ENCODE peak calls at places on chromosomes 12 and 14, in four cellular contexts. One of them, this sample, is unnamed.

GRCh38 chr14:87745507-87746118 is 247.4 kb downstream of the GALC start:
- DNase-seq in activated T-cell treated with anti-CD3 and anti-CD28 coated beads, Interleukin-2, amount 50 U/mL, for 48 hours: no peak
- DNase-seq in stimulated activated CD4-positive, alpha-beta T cell treated with anti-CD3 and anti-CD28 coated beads, Interleukin-1b, Interleukin-23, amount 100 ng/mL, for 4 hours: no peak
- DNase-seq in hepatic stellate cell: no peak
- DNase-seq in this sample: peak; percentile 38

GRCh38 chr12:111268738-111269572 is 99.9 kb downstream of the PHETA1 start:
- DNase-seq in activated T-cell treated with anti-CD3 and anti-CD28 coated beads, Interleukin-2, amount 50 U/mL, for 48 hours: peak; percentile 56
- DNase-seq in stimulated activated CD4-positive, alpha-beta T cell treated with anti-CD3 and anti-CD28 coated beads, Interleukin-1b, Interleukin-23, amount 100 ng/mL, for 4 hours: no peak
- DNase-seq in hepatic stellate cell: no peak
- DNase-seq in this sample: no peak

GRCh38 chr12:106181416-106182114 is 42.8 kb upstream of the NUAK1 start:
- DNase-seq in activated T-cell treated with anti-CD3 and anti-CD28 coated beads, Interleukin-2, amount 50 U/mL, for 48 hours: no peak
- DNase-seq in stimulated activated CD4-positive, alpha-beta T cell treated with anti-CD3 and anti-CD28 coated beads, Interleukin-1b, Interleukin-23, amount 100 ng/mL, for 4 hours: no peak
- DNase-seq in hepatic stellate cell: no peak
- DNase-seq in this sample: no peak

GRCh38 chr12:57227315-57228115 is 2.0 kb upstream of the SHMT2 start:
- DNase-seq in activated T-cell treated with anti-CD3 and anti-CD28 coated beads, Interleukin-2, amount 50 U/mL, for 48 hours: no peak
- DNase-seq in stimulated activated CD4-positive, alpha-beta T cell treated with anti-CD3 and anti-CD28 coated beads, Interleukin-1b, Interleukin-23, amount 100 ng/mL, for 4 hours: no peak
- DNase-seq in hepatic stellate cell: no peak
- DNase-seq in this sample: no peak

GRCh38 chr14:24734917-24735500 is 101.0 kb upstream of the GZMB start:
- DNase-seq in activated T-cell treated with anti-CD3 and anti-CD28 coated beads, Interleukin-2, amount 50 U/mL, for 48 hours: no peak
- DNase-seq in stimulated activated CD4-positive, alpha-beta T cell treated with anti-CD3 and anti-CD28 coated beads, Interleukin-1b, Interleukin-23, amount 100 ng/mL, for 4 hours: peak; percentile 1
- DNase-seq in hepatic stellate cell: no peak
- DNase-seq in this sample: peak; percentile 42

GRCh38 chr12:100698518-100698917 is 96.1 kb upstream of the ANO4 start:
- DNase-seq in activated T-cell treated with anti-CD3 and anti-CD28 coated beads, Interleukin-2, amount 50 U/mL, for 48 hours: no peak
- DNase-seq in stimulated activated CD4-positive, alpha-beta T cell treated with anti-CD3 and anti-CD28 coated beads, Interleukin-1b, Interleukin-23, amount 100 ng/mL, for 4 hours: no peak
- DNase-seq in hepatic stellate cell: no peak
- DNase-seq in this sample: no peak

GRCh38 chr14:103550451-103551337 is 11.8 kb downstream of the BAG5 start:
- DNase-seq in activated T-cell treated with anti-CD3 and anti-CD28 coated beads, Interleukin-2, amount 50 U/mL, for 48 hours: no peak
- DNase-seq in stimulated activated CD4-positive, alpha-beta T cell treated with anti-CD3 and anti-CD28 coated beads, Interleukin-1b, Interleukin-23, amount 100 ng/mL, for 4 hours: no peak
- DNase-seq in hepatic stellate cell: no peak
- DNase-seq in this sample: no peak

GRCh38 chr12:5796171-5797091 is 148.6 kb downstream of the ANO2 start:
- DNase-seq in activated T-cell treated with anti-CD3 and anti-CD28 coated beads, Interleukin-2, amount 50 U/mL, for 48 hours: peak; percentile 36
- DNase-seq in stimulated activated CD4-positive, alpha-beta T cell treated with anti-CD3 and anti-CD28 coated beads, Interleukin-1b, Interleukin-23, amount 100 ng/mL, for 4 hours: no peak
- DNase-seq in hepatic stellate cell: peak; percentile 38
- DNase-seq in this sample: no peak

GRCh38 chr14:45810152-45810872 is 557.3 kb upstream of the MIS18BP1 start:
- DNase-seq in activated T-cell treated with anti-CD3 and anti-CD28 coated beads, Interleukin-2, amount 50 U/mL, for 48 hours: no peak
- DNase-seq in stimulated activated CD4-positive, alpha-beta T cell treated with anti-CD3 and anti-CD28 coated beads, Interleukin-1b, Interleukin-23, amount 100 ng/mL, for 4 hours: no peak
- DNase-seq in hepatic stellate cell: no peak
- DNase-seq in this sample: no peak

GRCh38 chr14:22691171-22691570 is 47.0 kb upstream of the OR6J1 start:
- DNase-seq in activated T-cell treated with anti-CD3 and anti-CD28 coated beads, Interleukin-2, amount 50 U/mL, for 48 hours: no peak
- DNase-seq in stimulated activated CD4-positive, alpha-beta T cell treated with anti-CD3 and anti-CD28 coated beads, Interleukin-1b, Interleukin-23, amount 100 ng/mL, for 4 hours: no peak
- DNase-seq in hepatic stellate cell: peak; percentile 34
- DNase-seq in this sample: no peak

GRCh38 chr12:32478166-32478565 is 78.8 kb downstream of the FGD4 start:
- DNase-seq in activated T-cell treated with anti-CD3 and anti-CD28 coated beads, Interleukin-2, amount 50 U/mL, for 48 hours: no peak
- DNase-seq in stimulated activated CD4-positive, alpha-beta T cell treated with anti-CD3 and anti-CD28 coated beads, Interleukin-1b, Interleukin-23, amount 100 ng/mL, for 4 hours: no peak
- DNase-seq in hepatic stellate cell: no peak
- DNase-seq in this sample: no peak

GRCh38 chr12:15590180-15590826 is 198.9 kb downstream of the EPS8 start:
- DNase-seq in activated T-cell treated with anti-CD3 and anti-CD28 coated beads, Interleukin-2, amount 50 U/mL, for 48 hours: peak; percentile 49
- DNase-seq in stimulated activated CD4-positive, alpha-beta T cell treated with anti-CD3 and anti-CD28 coated beads, Interleukin-1b, Interleukin-23, amount 100 ng/mL, for 4 hours: peak; percentile 27
- DNase-seq in hepatic stellate cell: peak; percentile 53
- DNase-seq in this sample: no peak

GRCh38 chr14:104075530-104076151 is 9.9 kb upstream of the ASPG start:
- DNase-seq in activated T-cell treated with anti-CD3 and anti-CD28 coated beads, Interleukin-2, amount 50 U/mL, for 48 hours: no peak
- DNase-seq in stimulated activated CD4-positive, alpha-beta T cell treated with anti-CD3 and anti-CD28 coated beads, Interleukin-1b, Interleukin-23, amount 100 ng/mL, for 4 hours: no peak
- DNase-seq in hepatic stellate cell: no peak
- DNase-seq in this sample: no peak